ENCODE peak calls at places on chromosome X, in ten cellular contexts. Y is CD4-positive, alpha-beta T cell; W is lower lobe of right lung; Q is A549; O is AG04450; D is thoracic aorta; Z is tibial artery; P is colonic mucosa; F is CD8-positive, alpha-beta T cell; S is upper lobe of right lung. H is an unnamed sample.

GRCh38 chrX:149758068-149758714 is 15.7 kb upstream of the HSFX1 start:
- DNase-seq in Y (no peak), W (no peak), Q (no peak), O (no peak), D (no peak), Z (no peak), P (no peak), F (no peak), S (no peak), H (no peak)

GRCh38 chrX:126733874-126734273 is 85.7 kb upstream of the PRR32 start:
- DNase-seq in Y (no peak), W (no peak), Q (no peak), O (no peak), D (no peak), Z (no peak), P (no peak), F (no peak), S (no peak), H (no peak)

GRCh38 chrX:30935985-30936384 is 46.9 kb upstream of the TAB3 start:
- DNase-seq in Y (no peak), W (no peak), Q (peak; percentile 7), O (no peak), D (no peak), Z (no peak), P (peak; percentile 31), F (no peak), S (no peak), H (no peak)

GRCh38 chrX:40173662-40174593 is 76.2 kb upstream of the BCOR start:
- DNase-seq in Y (no peak), W (peak; percentile 76), Q (no peak), O (no peak), D (no peak), Z (no peak), P (peak; percentile 52), F (peak; percentile 50), S (peak; percentile 83), H (peak; percentile 39)

GRCh38 chrX:79182616-79183015 is 38.1 kb downstream of the GPR174 start:
- DNase-seq in Y (no peak), W (no peak), Q (no peak), O (no peak), D (no peak), Z (no peak), P (no peak), F (no peak), S (no peak), H (no peak)

GRCh38 chrX:78997870-78998558 is 52.8 kb downstream of the P2RY10 start:
- DNase-seq in Y (peak; percentile 29), W (no peak), Q (no peak), O (no peak), D (no peak), Z (no peak), P (no peak), F (peak; percentile 13), S (no peak), H (no peak)

GRCh38 chrX:69051901-69052300 is 113.4 kb downstream of the PJA1 start:
- DNase-seq in Y (no peak), W (no peak), Q (no peak), O (no peak), D (no peak), Z (no peak), P (no peak), F (no peak), S (no peak), H (no peak)

GRCh38 chrX:72604705-72605104 is 32.1 kb upstream of the HDAC8 start:
- DNase-seq in Y (no peak), W (no peak), Q (no peak), O (no peak), D (no peak), Z (no peak), P (no peak), F (no peak), S (no peak), H (no peak)

GRCh38 chrX:38278682-38279081 is 48.6 kb downstream of the RPGR start:
- DNase-seq in Y (no peak), W (no peak), Q (no peak), O (no peak), D (no peak), Z (no peak), P (no peak), F (no peak), S (no peak), H (no peak)

GRCh38 chrX:3549442-3549875 is 164.0 kb downstream of the PRKX start:
- DNase-seq in Y (no peak), W (no peak), Q (peak; percentile 9), O (no peak), D (no peak), Z (no peak), P (no peak), F (no peak), S (no peak), H (no peak)

GRCh38 chrX:71622347-71623104 is 4.2 kb upstream of the CXCR3 start:
- DNase-seq in Y (peak; percentile 41), W (peak; percentile 81), Q (peak; percentile 8), O (peak; percentile 18), D (no peak), Z (peak; percentile 74), P (peak; percentile 85), F (peak; percentile 61), S (peak; percentile 84), H (no peak)

GRCh38 chrX:16603822-16604221 is 46.1 kb upstream of the S100G start:
- DNase-seq in Y (no peak), W (no peak), Q (no peak), O (no peak), D (no peak), Z (no peak), P (peak; percentile 25), F (no peak), S (no peak), H (no peak)

GRCh38 chrX:13304052-13304451 is 15.8 kb downstream of the ATXN3L start:
- DNase-seq in Y (no peak), W (no peak), Q (no peak), O (no peak), D (no peak), Z (no peak), P (no peak), F (no peak), S (no peak), H (no peak)

GRCh38 chrX:155544886-155545285 is 67.9 kb downstream of the TMLHE start:
- DNase-seq in Y (no peak), W (no peak), Q (no peak), O (no peak), D (no peak), Z (no peak), P (no peak), F (no peak), S (no peak), H (no peak)

GRCh38 chrX:18896680-18897544 is 87.0 kb downstream of the PHKA2 start:
- DNase-seq in Y (no peak), W (no peak), Q (no peak), O (no peak), D (no peak), Z (no peak), P (no peak), F (no peak), S (no peak), H (no peak)

GRCh38 chrX:19911784-19912183 is 24.4 kb upstream of the SH3KBP1 start:
- DNase-seq in Y (no peak), W (no peak), Q (no peak), O (no peak), D (no peak), Z (no peak), P (no peak), F (no peak), S (no peak), H (no peak)

GRCh38 chrX:136273986-136274385 is 22.8 kb upstream of the MAP7D3 start:
- DNase-seq in Y (no peak), W (no peak), Q (no peak), O (no peak), D (no peak), Z (no peak), P (no peak), F (no peak), S (no peak), H (no peak)

GRCh38 chrX:80879916-80880315 is 70.2 kb upstream of the BRWD3 start:
- DNase-seq in Y (no peak), W (no peak), Q (no peak), O (no peak), D (no peak), Z (no peak), P (no peak), F (no peak), S (no peak), H (no peak)

GRCh38 chrX:2550288-2551020 is 49.7 kb upstream of the DHRSX start:
- DNase-seq in Y (no peak), W (no peak), Q (no peak), O (no peak), D (no peak), Z (no peak), P (no peak), F (no peak), S (no peak), H (no peak)

GRCh38 chrX:131693359-131693758 is 149.5 kb downstream of the OR13H1 start:
- DNase-seq in Y (no peak), W (no peak), Q (no peak), O (no peak), D (no peak), Z (no peak), P (no peak), F (no peak), S (no peak), H (no peak)
- H3K9me3 ChIP-seq in Y (no peaks in the 10 kb centered on the region), W (no peaks in the 10 kb centered on the region), Q (no peaks in the 10 kb centered on the region), O (no peaks in the 10 kb centered on the region), D (no peaks in the 10 kb centered on the region), Z (no peaks in the 10 kb centered on the region), P (no peaks in the 10 kb centered on the region), F (no peaks in the 10 kb centered on the region), S (no peaks in the 10 kb centered on the region), H (no peaks in the 10 kb centered on the region)

DNA sequence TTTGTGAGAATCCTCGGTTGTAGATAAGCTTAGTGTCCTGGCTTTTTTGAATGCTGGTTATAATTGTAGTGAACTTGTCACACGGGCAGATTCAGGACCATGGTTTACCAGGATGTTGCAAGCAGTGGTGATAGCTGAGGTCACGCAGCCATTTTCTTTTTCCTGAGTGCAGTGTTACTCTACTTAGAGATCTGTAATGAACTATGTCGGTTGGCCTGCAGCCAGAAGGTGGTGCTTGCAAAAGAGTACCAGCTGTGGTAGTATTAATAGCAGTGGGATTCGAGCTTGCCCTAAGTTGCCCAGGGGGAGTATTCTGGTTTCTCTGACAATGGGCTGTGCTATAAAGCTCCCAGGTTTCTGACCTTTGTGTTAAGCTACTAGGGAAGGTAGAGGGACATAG is 368.9 kb downstream of the SLITRK2 start:
- DNase-seq in Y (no peak), W (no peak), Q (no peak), O (no peak), D (no peak), Z (no peak), P (no peak), F (no peak), S (no peak), H (no peak)
- H3K9me3 ChIP-seq in Y (no peaks in the 10 kb centered on the region), W (no peaks in the 10 kb centered on the region), Q (no peaks in the 10 kb centered on the region), O (no peaks in the 10 kb centered on the region), D (no peaks in the 10 kb centered on the region), Z (no peaks in the 10 kb centered on the region), P (no peaks in the 10 kb centered on the region), F (no peaks in the 10 kb centered on the region), S (no peaks in the 10 kb centered on the region), H (no peaks in the 10 kb centered on the region)

GRCh38 chrX:152028611-152029010 is 54.1 kb upstream of the GABRE start:
- DNase-seq in Y (no peak), W (no peak), Q (no peak), O (no peak), D (no peak), Z (no peak), P (no peak), F (no peak), S (no peak), H (no peak)
- H3K9me3 ChIP-seq in Y (no peaks in the 10 kb centered on the region), W (no peaks in the 10 kb centered on the region), Q (no peaks in the 10 kb centered on the region), O (no peaks in the 10 kb centered on the region), D (no peaks in the 10 kb centered on the region), Z (no peaks in the 10 kb centered on the region), P (no peaks in the 10 kb centered on the region), F (no peaks in the 10 kb centered on the region), S (no peaks in the 10 kb centered on the region), H (no peaks in the 10 kb centered on the region)

GRCh38 chrX:101659601-101660063 is at the start of gene ARMCX2:
- DNase-seq in Y (no peak), W (peak; percentile 59), Q (no peak), O (peak; percentile 36), D (no peak), Z (peak; percentile 37), P (peak; percentile 37), F (no peak), S (peak; percentile 67), H (no peak)
- H3K9me3 ChIP-seq in Y (no peaks in the 10 kb centered on the region), W (no peaks in the 10 kb centered on the region), Q (no peaks in the 10 kb centered on the region), O (no peaks in the 10 kb centered on the region), D (no peaks in the 10 kb centered on the region), Z (no peaks in the 10 kb centered on the region), P (no peaks in the 10 kb centered on the region), F (no peaks in the 10 kb centered on the region), S (no peaks in the 10 kb centered on the region), H (no peaks in the 10 kb centered on the region)

H was measured in T-helper 17 cell.